ENCODE peak calls at places on chromosomes 16 and 17, in five cellular contexts. K, J, A, U and L are unnamed samples.

GRCh38 chr17:43434902-43435319 is 36.1 kb downstream of the ARL4D start:
- DNase-seq in A (no peak), U (no peak), J (no peak), K (no peak), L (no peak)

GRCh38 chr17:10119203-10120112 is 78.9 kb downstream of the GAS7 start:
- DNase-seq in U (no peak), A (peak; percentile 25), J (peak; percentile 45), K (no peak), L (no peak)

GRCh38 chr17:57663326-57664070 is 81.6 kb downstream of the CCDC182 start:
- DNase-seq in A (peak; percentile 12), U (no peak), K (peak; percentile 35), J (no peak), L (no peak)

GRCh38 chr17:18362509-18363020 is 785 bp downstream of the SHMT1 start:
- DNase-seq in U (peak; percentile 54), A (peak; percentile 12), K (peak; percentile 55), J (peak; percentile 50), L (peak; percentile 52)

GRCh38 chr16:8712589-8713361 is 38.4 kb downstream of the ABAT start:
- DNase-seq in K (peak; percentile 78), J (peak; percentile 82), A (no peak), U (no peak), L (peak; percentile 27)

GRCh38 chr16:87344931-87345631 is 27.9 kb upstream of the C16orf95 start:
- DNase-seq in J (peak; percentile 36), A (no peak), K (no peak), U (no peak), L (no peak)

GRCh38 chr17:38693700-38694329 is 11.3 kb upstream of the MLLT6 start:
- DNase-seq in U (no peak), J (no peak), K (no peak), A (peak; percentile 53), L (peak; percentile 39)

GRCh38 chr16:88840589-88841215 is 16.0 kb downstream of the GALNS start:
- DNase-seq in A (no peak), J (no peak), U (no peak), K (no peak), L (no peak)

GRCh38 chr17:45847101-45847500 is 2.4 kb downstream of the SPPL2C start:
- DNase-seq in A (no peak), K (no peak), J (no peak), U (no peak), L (no peak)

GRCh38 chr17:37570527-37571093 is 38.6 kb downstream of the SYNRG start:
- DNase-seq in A (peak; percentile 76), U (peak; percentile 57), K (peak; percentile 67), J (peak; percentile 83), L (peak; percentile 66)

GRCh38 chr16:57623251-57624043 is 5.0 kb upstream of the ADGRG1 start:
- DNase-seq in A (peak; percentile 60), J (peak; percentile 57), K (peak; percentile 46), U (no peak), L (peak; percentile 64)
- TF ChIP-seq EZH2phosphoT487 in A (no peak), J (no peak), K (no peak), U (no peak), L (no peak)

DNA sequence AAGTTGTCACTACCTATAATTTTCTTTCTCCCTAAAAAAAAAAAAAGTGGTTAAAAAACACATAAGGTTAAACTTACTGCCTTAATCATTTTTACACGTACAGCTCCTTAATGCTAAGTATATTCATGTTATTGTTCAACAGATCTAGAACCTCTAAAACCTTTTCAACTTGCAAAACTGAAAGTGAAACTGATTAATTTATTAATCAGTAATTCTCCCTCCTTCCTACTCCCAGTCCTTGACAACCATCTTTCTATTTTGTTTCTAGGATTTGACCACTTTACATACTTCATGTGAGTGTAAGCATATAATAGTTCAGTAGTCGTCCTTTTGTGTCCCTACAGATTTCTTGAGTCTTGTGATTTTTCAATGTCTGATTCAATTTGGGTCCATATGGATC is 251.4 kb upstream of the KIF2B start:
- DNase-seq in J (no peak), U (no peak), K (no peak), A (peak; percentile 0), L (no peak)
- TF ChIP-seq EZH2phosphoT487 in J (no peak), U (no peak), K (no peak), A (no peak), L (no peak)

DNA sequence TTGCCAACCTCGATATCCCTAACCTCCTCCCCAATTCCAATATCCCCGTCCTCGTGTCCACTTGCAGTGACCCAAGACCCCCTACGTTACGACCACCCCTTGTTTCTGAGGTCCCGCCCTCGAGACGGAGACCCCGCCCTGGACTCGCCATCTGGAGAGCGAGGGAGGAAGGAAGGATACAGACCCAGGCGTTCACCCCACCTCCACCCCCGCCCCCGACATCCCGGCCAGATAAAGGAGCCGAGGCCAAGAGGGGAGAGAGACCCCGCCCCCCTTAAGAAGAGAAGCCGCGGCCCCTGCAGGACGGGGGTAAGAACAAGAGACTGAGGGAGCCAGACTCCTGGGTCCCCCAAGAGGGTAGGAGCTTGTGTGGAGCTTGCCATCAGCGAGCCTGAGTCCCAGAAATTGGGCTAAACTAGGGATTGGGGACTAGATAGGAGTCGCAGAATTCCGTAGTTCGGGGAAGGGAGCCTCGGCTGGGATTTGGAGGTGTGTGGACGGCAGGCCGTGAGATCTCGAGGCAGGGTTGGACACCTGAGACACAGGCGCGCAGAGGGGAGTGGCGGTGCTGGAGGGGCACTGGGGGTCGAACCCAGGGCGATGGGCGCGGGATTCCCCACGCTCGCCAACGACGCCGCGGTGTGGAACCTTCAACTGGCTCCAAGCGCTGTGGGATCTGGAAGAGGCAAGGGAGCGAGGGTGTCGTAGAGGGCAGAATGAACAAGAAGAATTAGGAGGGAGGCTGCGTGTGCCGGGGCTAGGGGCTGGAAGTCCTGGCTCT is at the start of gene BCL6B:
- DNase-seq in U (no peak), K (peak; percentile 68), J (peak; percentile 68), A (no peak), L (no peak)
- TF ChIP-seq EZH2phosphoT487 in U (no peak), K (peak; percentile 66), J (no peak), A (no peak), L (no peak)

GRCh38 chr16:49947907-49948678 is 76.9 kb upstream of the CNEP1R1 start:
- DNase-seq in A (no peak), U (no peak), J (no peak), K (no peak), L (no peak)
- TF ChIP-seq EZH2phosphoT487 in A (no peak), U (no peak), J (no peak), K (no peak), L (no peak)

GRCh38 chr16:57610611-57611010 is 17.8 kb upstream of the ADGRG1 start:
- DNase-seq in A (no peak), U (no peak), K (no peak), J (no peak), L (no peak)

GRCh38 chr16:57612494-57612893 is 15.9 kb upstream of the ADGRG1 start:
- DNase-seq in K (no peak), U (no peak), A (no peak), J (no peak), L (no peak)

GRCh38 chr16:57609541-57610401 is 18.7 kb upstream of the ADGRG1 start:
- DNase-seq in U (peak; percentile 31), A (no peak), K (no peak), J (no peak), L (no peak)

GRCh38 chr16:57613514-57613913 is 14.9 kb upstream of the ADGRG1 start:
- DNase-seq in J (no peak), A (no peak), U (no peak), K (no peak), L (no peak)

GRCh38 chr16:57611184-57611583 is 17.2 kb upstream of the ADGRG1 start:
- DNase-seq in A (peak; percentile 63), K (no peak), J (no peak), U (no peak), L (peak; percentile 18)
- TF ChIP-seq EZH2phosphoT487 in A (no peak), K (no peak), J (no peak), U (no peak), L (no peak)

DNA sequence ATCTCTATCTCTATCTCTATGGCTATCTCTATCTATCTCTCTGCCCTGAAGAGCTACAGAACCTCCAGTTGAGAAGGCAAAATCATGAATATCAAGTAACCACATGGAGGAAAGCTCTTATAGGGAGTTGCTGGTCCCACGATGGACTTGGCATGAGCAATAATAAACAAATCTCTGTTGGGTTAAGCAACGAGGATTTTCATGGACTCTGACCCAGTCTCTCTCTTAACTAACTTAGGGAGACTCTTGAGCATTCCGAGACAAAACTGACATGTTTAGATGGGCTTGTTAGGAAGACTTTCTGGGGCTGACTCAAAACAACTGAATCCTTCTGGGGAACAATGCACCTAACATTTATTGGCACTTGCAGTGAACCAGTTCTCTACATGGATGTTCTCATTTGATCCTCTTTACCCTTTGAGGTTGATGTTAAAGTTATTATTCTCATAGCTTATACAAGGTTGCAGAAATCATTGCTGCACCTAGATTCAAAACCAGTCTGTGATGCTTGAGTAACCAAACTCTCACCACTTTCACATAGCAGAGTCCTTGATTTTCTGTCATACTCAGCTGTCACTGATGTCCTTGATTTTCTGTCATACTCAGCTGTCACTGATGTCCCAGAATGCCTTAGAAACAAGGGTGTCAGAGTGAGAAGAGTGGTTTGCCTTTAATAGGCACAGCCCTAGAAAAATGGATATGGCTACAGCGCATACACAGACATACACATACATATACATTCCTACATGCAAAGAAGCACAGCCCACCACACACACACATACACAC is 354.6 kb upstream of the MAF start:
- DNase-seq in U (no peak), J (no peak), A (no peak), K (no peak), L (peak; percentile 13)
- TF ChIP-seq EZH2phosphoT487 in U (no peak), J (no peak), A (no peak), K (no peak), L (no peak)